ENCODE peak calls at places on chromosomes 4 and X, in nine cellular contexts. S, T, K, R, X, F, G, D and M are unnamed samples. For H3K4me1 and H3K9me3, the result is how much of the 10 kb centered on the place peaks cover.

GRCh38 chr4:137707626-137708025 is 175.3 kb upstream of the PCDH18 start:
- DNase-seq in R (no peak), K (peak), X (peak), T (no peak), F (no peak), D (no peak), S (no peak), G (no peak), M (no peak)

GRCh38 chr4:140153419-140153743 is 603 bp downstream of the MAML3 start:
- DNase-seq in D (no peak), X (no peak), S (no peak), R (no peak), G (no peak), F (no peak), T (no peak), K (no peak), M (no peak)

GRCh38 chr4:26476545-26476944 is 13.7 kb downstream of the CCKAR start:
- DNase-seq in D (no peak), K (no peak), X (no peak), F (no peak), G (no peak), R (no peak), S (no peak), T (no peak), M (no peak)

GRCh38 chrX:71618303-71618721 is at the start of gene CXCR3:
- DNase-seq in K (no peak), F (no peak), S (no peak), R (peak), T (no peak), G (no peak), D (no peak), X (no peak), M (no peak)

GRCh38 chr4:108072300-108072699 is 82.6 kb downstream of the HADH start:
- DNase-seq in G (no peak), K (no peak), T (no peak), S (no peak), F (no peak), D (no peak), X (no peak), R (no peak), M (no peak)

GRCh38 chr4:69322055-69322454 is 41.8 kb downstream of the UGT2B28 start:
- DNase-seq in R (no peak), D (no peak), K (peak), X (no peak), F (no peak), G (no peak), T (no peak), S (no peak), M (no peak)

GRCh38 chr4:7384003-7384928 is 50.5 kb downstream of the PSAPL1 start:
- DNase-seq in K (no peak), G (no peak), D (no peak), T (no peak), X (no peak), R (no peak), S (no peak), F (no peak), M (peak)

GRCh38 chr4:105937759-105938158 is 42.5 kb downstream of the NPNT start:
- DNase-seq in K (no peak), F (no peak), T (no peak), X (no peak), G (no peak), D (no peak), S (no peak), R (no peak), M (no peak)

GRCh38 chrX:75522565-75523411 is at the start of gene ZDHHC15:
- DNase-seq in R (peak), K (peak), D (peak), F (peak), X (peak), S (peak), G (no peak), T (no peak), M (peak)

GRCh38 chr4:83599183-83599582 is 63.3 kb downstream of the GPAT3 start:
- DNase-seq in D (no peak), K (peak), T (no peak), S (no peak), X (peak), G (peak), F (no peak), R (no peak), M (no peak)

GRCh38 chrX:41720125-41720780 is 3.7 kb upstream of the GPR82 start:
- DNase-seq in K (no peak), S (no peak), F (no peak), G (no peak), D (no peak), X (no peak), T (no peak), R (no peak), M (no peak)

GRCh38 chr4:41327770-41328169 is 71.0 kb downstream of the UCHL1 start:
- DNase-seq in S (no peak), G (no peak), F (no peak), X (no peak), D (no peak), T (no peak), R (no peak), K (no peak), M (no peak)

GRCh38 chrX:123849096-123849495 is 10.8 kb upstream of the XIAP start:
- DNase-seq in G (no peak), X (no peak), S (no peak), F (no peak), D (no peak), T (no peak), R (no peak), K (no peak), M (no peak)

GRCh38 chr4:73619351-73619750 is 885 bp downstream of the RASSF6 start:
- DNase-seq in G (no peak), K (no peak), F (no peak), X (no peak), D (no peak), R (no peak), S (no peak), T (no peak), M (no peak)

GRCh38 chrX:29687687-29688086 is 527.7 kb upstream of the MAGEB2 start:
- DNase-seq in G (no peak), X (peak), T (no peak), K (peak), R (no peak), S (no peak), D (no peak), F (no peak), M (no peak)

GRCh38 chr4:173040200-173040599 is 128.4 kb upstream of the GALNT7 start:
- DNase-seq in F (no peak), G (no peak), K (peak), T (no peak), X (peak), S (peak), R (no peak), D (no peak), M (no peak)

GRCh38 chr4:40283413-40283812 is 51.7 kb upstream of the CHRNA9 start:
- DNase-seq in G (no peak), T (no peak), R (no peak), K (no peak), X (no peak), F (no peak), S (no peak), D (no peak), M (no peak)

GRCh38 chr4:109079177-109079576 is 223.3 kb downstream of the COL25A1 start:
- DNase-seq in S (no peak), R (no peak), F (no peak), D (no peak), X (no peak), K (peak), G (no peak), T (no peak), M (no peak)

GRCh38 chr4:153497091-153497531 is 31.0 kb downstream of the TMEM131L start:
- DNase-seq in S (no peak), K (no peak), F (no peak), G (no peak), D (no peak), R (no peak), X (peak), T (no peak), M (no peak)

GRCh38 chrX:75784689-75785491 is at the start of gene MAGEE2:
- DNase-seq in F (peak), D (no peak), R (no peak), S (no peak), T (no peak), K (no peak), X (no peak), G (no peak), M (peak)

GRCh38 chr4:105710678-105711077 is 2.1 kb downstream of the GSTCD start:
- DNase-seq in X (no peak), G (no peak), K (peak), D (no peak), R (no peak), F (no peak), T (no peak), S (no peak), M (no peak)

GRCh38 chrX:3119376-3119775 is 78.1 kb downstream of the ARSF start:
- DNase-seq in R (no peak), F (no peak), X (no peak), D (no peak), G (no peak), S (no peak), K (no peak), T (no peak), M (no peak)

GRCh38 chr4:128241425-128241913 is 46.1 kb downstream of the PGRMC2 start:
- DNase-seq in G (no peak), X (no peak), K (peak), R (no peak), F (peak), T (peak), D (no peak), S (no peak), M (no peak)

GRCh38 chr4:61877893-61878292 is 677.8 kb downstream of the ADGRL3 start:
- DNase-seq in X (no peak), S (no peak), R (no peak), T (no peak), K (no peak), D (no peak), F (no peak), G (no peak), M (no peak)

GRCh38 chrX:31199051-31199769 is 127.4 kb upstream of the FTHL17 start:
- DNase-seq in D (no peak), G (no peak), K (peak), F (no peak), S (no peak), T (no peak), X (peak), R (no peak), M (no peak)

GRCh38 chrX:20595928-20596550 is 329.3 kb upstream of the RPS6KA3 start:
- DNase-seq in F (no peak), G (no peak), S (no peak), R (no peak), T (no peak), D (no peak), X (no peak), K (peak), M (no peak)

GRCh38 chrX:138775501-138775900 is 64.0 kb upstream of the FGF13 start:
- DNase-seq in D (no peak), R (no peak), K (peak), F (no peak), G (no peak), X (peak), T (peak), S (peak), M (no peak)

DNA sequence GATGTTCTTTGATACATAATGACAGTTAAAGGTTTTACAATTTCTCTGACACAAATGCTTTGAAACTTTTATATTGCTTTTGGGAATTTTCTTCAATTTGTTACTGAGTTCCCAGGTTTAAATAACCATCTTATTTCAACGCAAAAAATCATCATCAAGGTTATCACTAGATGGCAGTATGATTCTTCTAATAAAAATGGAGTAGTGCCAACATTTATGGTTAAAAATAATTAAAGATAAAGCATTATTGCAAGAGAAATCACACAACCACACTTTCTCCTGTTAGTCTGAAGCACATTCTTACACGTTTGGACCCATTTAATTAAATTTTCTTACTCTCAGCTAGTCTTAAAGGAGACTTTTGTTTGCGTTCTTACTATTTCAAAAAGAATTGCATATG is 611.3 kb upstream of the CPXCR1 start:
- DNase-seq in F (no peak), R (no peak), S (no peak), K (no peak), D (no peak), G (no peak), T (no peak), X (peak), M (no peak)
- TF ChIP-seq CTCF in F (peak), R (no peak), S (peak), K (no peak), D (no peak), G (no peak), T (peak), X (no peak), M (no peak)

DNA sequence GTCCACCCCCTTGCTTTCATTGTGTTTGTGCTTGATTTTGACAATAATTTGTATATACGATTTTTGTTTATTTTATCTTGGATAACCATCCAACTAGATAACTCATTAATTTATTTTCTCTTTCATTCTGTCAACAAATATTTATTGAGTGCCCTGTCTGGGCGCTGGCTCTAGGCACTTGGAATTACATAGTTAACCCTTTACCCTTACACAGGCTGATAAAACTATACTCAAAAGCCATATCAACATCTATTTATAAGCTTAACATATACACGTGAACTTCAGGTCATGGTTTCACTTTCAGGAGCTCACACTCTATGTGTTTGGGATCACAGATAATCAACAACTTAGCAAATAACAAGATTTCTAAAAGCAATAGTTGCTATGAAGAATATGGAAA is 226.3 kb upstream of the PPARGC1A start:
- DNase-seq in D (no peak), S (no peak), X (no peak), G (no peak), T (no peak), F (no peak), K (no peak), R (no peak), M (no peak)
- H3K4me1 ChIP-seq in D (under half), S (under half), X (under half), G (under half), T (under half), F (under half), K (under half), R (under half), M (under half)

DNA sequence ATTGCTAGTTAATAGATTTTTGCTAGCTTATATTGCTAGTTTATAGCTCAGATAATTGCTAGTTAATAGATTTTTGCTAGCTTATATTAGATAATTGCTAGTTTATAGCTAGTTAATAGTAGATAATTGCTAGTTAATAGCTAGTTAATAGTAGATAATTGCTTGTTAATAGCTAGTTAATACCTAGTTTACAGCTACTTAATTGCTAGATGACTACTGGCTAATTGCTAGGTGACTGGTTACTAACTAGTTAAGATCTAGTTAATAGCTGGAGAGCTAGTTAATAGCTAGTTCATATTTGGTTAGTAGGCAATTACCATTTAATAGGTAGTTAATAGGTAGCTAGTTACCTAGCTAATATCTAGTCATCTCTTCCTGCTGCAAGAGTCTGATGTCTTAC is 633.8 kb upstream of the CT83 start:
- DNase-seq in K (no peak), F (no peak), G (no peak), D (no peak), S (no peak), X (no peak), R (no peak), T (no peak), M (no peak)
- H3K9me3 ChIP-seq in K (under half), F (under half), G (under half), D (under half), S (under half), X (under half), R (under half), T (under half), M (under half)

DNA sequence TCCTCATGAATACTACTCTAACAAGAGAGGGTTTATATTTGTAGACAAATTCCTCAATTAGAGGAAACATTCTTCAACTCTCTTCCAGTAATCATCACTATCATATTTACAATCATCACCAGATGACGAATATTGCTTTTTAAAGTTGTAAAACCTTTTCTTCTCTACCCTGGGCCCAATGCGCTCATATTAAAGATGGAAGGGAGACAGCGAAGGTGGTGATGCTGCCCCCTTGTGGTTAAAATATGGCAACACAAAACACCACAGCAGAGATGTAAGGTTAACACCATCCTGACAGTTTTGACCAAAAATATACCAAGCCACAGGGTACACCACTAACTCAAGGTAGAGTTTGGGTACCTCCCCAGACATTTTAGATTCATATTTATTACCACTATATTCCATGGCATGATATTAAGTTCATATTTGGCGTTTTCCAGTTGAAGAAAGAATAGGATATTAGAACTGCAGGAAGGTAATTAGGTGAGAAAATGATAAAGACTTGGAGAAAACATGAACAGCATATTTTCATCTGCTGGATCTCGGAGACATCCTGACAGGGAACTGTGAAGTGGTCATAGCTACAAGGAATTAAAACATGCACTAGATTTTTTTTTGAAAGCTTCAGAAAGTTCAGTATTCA is 72.8 kb downstream of the SLC9A7 start:
- DNase-seq in X (peak), D (no peak), F (no peak), G (peak), T (no peak), K (peak), S (peak), R (no peak), M (no peak)
- TF ChIP-seq CTCF in X (peak), D (peak), F (peak), G (peak), T (peak), K (peak), S (peak), R (peak), M (peak)